ENCODE peak calls at places on chromosome 9, in five cellular contexts. H, N, B, M and R are unnamed samples.

GRCh38 chr9:80028501-80028900 is 456.7 kb downstream of the TLE4 start:
- DNase-seq in H (no peak), N (no peak), B (no peak), M (no peak), R (no peak)

GRCh38 chr9:16434522-16434921 is 435.9 kb downstream of the BNC2 start:
- DNase-seq in H (no peak), N (no peak), B (no peak), M (no peak), R (no peak)

GRCh38 chr9:96762562-96762961 is 15.3 kb downstream of the ZNF510 start:
- DNase-seq in H (no peak), N (no peak), B (no peak), M (no peak), R (no peak)

GRCh38 chr9:77020438-77021264 is 1.2 kb downstream of the FOXB2 start:
- DNase-seq in H (no peak), N (no peak), B (no peak), M (no peak), R (peak)

GRCh38 chr9:2274762-2275161 is 259.6 kb downstream of the SMARCA2 start:
- DNase-seq in H (no peak), N (no peak), B (no peak), M (no peak), R (no peak)

GRCh38 chr9:137494550-137495351 is 35.6 kb upstream of the NSMF start:
- DNase-seq in H (no peak), N (no peak), B (no peak), M (no peak), R (no peak)

GRCh38 chr9:134983094-134983493 is 65.4 kb upstream of the FCN1 start:
- DNase-seq in H (no peak), N (no peak), B (peak), M (no peak), R (peak)

GRCh38 chr9:81108821-81109220 is 580.5 kb downstream of the TLE1 start:
- DNase-seq in H (no peak), N (no peak), B (no peak), M (no peak), R (no peak)

GRCh38 chr9:99109522-99109921 is 4.6 kb downstream of the TGFBR1 start:
- DNase-seq in H (no peak), N (peak), B (peak), M (no peak), R (no peak)

GRCh38 chr9:121863931-121864330 is 212.5 kb downstream of the DAB2IP start:
- DNase-seq in H (no peak), N (no peak), B (no peak), M (no peak), R (no peak)

GRCh38 chr9:114016629-114017423 is 61.3 kb downstream of the AMBP start:
- DNase-seq in H (no peak), N (no peak), B (no peak), M (no peak), R (peak)

GRCh38 chr9:97396256-97396655 is 15.6 kb upstream of the TDRD7 start:
- DNase-seq in H (no peak), N (no peak), B (no peak), M (no peak), R (peak)

GRCh38 chr9:8365029-8365428 is 565.5 kb upstream of the DMAC1 start:
- DNase-seq in H (no peak), N (no peak), B (no peak), M (no peak), R (no peak)

GRCh38 chr9:131660466-131661405 is 79.1 kb downstream of the RAPGEF1 start:
- DNase-seq in H (no peak), N (no peak), B (no peak), M (no peak), R (peak)

GRCh38 chr9:34139477-34140146 is 13.1 kb upstream of the DCAF12 start:
- DNase-seq in H (no peak), N (peak), B (peak), M (peak), R (peak)

GRCh38 chr9:77953590-77953989 is 78.0 kb downstream of the GNAQ start:
- DNase-seq in H (no peak), N (no peak), B (no peak), M (no peak), R (no peak)

GRCh38 chr9:135662758-135663450 is at the start of gene LCN9:
- DNase-seq in H (no peak), N (no peak), B (no peak), M (peak), R (no peak)

GRCh38 chr9:124537926-124538325 is 30.7 kb upstream of the NR5A1 start:
- DNase-seq in H (no peak), N (no peak), B (no peak), M (no peak), R (no peak)

GRCh38 chr9:38284768-38285080 is 107.8 kb upstream of the ALDH1B1 start:
- DNase-seq in H (no peak), N (no peak), B (no peak), M (no peak), R (peak)

GRCh38 chr9:105694320-105694847 is at the start of gene TMEM38B:
- DNase-seq in H (peak), N (peak), B (peak), M (peak), R (peak)

GRCh38 chr9:1184146-1184545 is 134.0 kb downstream of the DMRT2 start:
- DNase-seq in H (no peak), N (no peak), B (no peak), M (no peak), R (no peak)

GRCh38 chr9:33101104-33101951 is 24.9 kb upstream of the SMU1 start:
- DNase-seq in H (no peak), N (no peak), B (no peak), M (no peak), R (no peak)

GRCh38 chr9:124032247-124032646 is 20.7 kb downstream of the LHX2 start:
- DNase-seq in H (no peak), N (no peak), B (no peak), M (no peak), R (peak)

GRCh38 chr9:87888501-87888900 is 5.8 kb downstream of the SPATA31E1 start:
- DNase-seq in H (no peak), N (no peak), B (no peak), M (peak), R (no peak)

GRCh38 chr9:114505187-114506081 is at the start of gene WHRN:
- DNase-seq in H (peak), N (peak), B (peak), M (peak), R (peak)

GRCh38 chr9:101449071-101449721 is 13.6 kb upstream of the ALDOB start:
- DNase-seq in H (peak), N (peak), B (peak), M (peak), R (peak)

GRCh38 chr9:100505564-100506159 is 32.7 kb downstream of the TMEFF1 start:
- DNase-seq in H (no peak), N (peak), B (peak), M (no peak), R (peak)

GRCh38 chr9:126591922-126592321 is 21.8 kb upstream of the LMX1B start:
- DNase-seq in H (no peak), N (no peak), B (no peak), M (no peak), R (no peak)

DNA sequence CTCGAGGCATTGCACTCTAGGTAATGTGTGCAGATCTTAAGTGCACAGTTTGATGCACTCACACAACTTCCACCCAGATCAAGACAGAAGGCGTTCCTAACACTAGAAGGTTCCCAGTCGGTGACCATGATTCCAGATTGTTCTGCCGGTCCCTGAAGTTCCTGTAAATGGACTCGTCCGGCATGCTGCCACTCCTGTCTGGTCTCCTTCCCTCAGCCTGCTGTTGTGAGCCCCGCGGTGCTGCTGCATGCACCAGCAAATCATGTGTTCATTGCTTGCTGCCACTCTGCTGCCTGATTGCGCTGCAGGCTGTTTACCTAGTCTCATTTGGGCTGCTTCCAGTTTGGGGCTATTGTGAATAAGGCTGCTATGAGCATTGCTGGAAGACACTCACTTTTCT is 11.5 kb downstream of the STKLD1 start:
- DNase-seq in H (no peak), N (no peak), B (no peak), M (no peak), R (no peak)
- H3K27ac ChIP-seq in H (no peak), N (no peak), B (no peak), M (no peak), R (no peak)

GRCh38 chr9:21491742-21492141 is 9.6 kb upstream of the IFNE start:
- DNase-seq in H (no peak), N (no peak), B (no peak), M (no peak), R (no peak)
- TF ChIP-seq CTCF in H (no peak), N (no peak), B (no peak), M (no peak), R (no peak)

GRCh38 chr9:21331676-21332402 is 3.4 kb downstream of the KLHL9 start:
- DNase-seq in H (no peak), N (no peak), B (no peak), M (no peak), R (no peak)
- H3K4me3 ChIP-seq in H (no peak), N (no peak), B (no peak), M (no peak), R (peak)

GRCh38 chr9:128886211-128886826 is 4.4 kb downstream of the LRRC8A start:
- DNase-seq in H (no peak), N (no peak), B (no peak), M (no peak), R (no peak)

GRCh38 chr9:128887914-128888350 is 6.0 kb downstream of the LRRC8A start:
- DNase-seq in H (no peak), N (no peak), B (no peak), M (peak), R (peak)

GRCh38 chr9:128885376-128885775 is 3.4 kb downstream of the LRRC8A start:
- DNase-seq in H (no peak), N (no peak), B (no peak), M (no peak), R (no peak)

GRCh38 chr9:128885798-128886197 is 3.9 kb downstream of the LRRC8A start:
- DNase-seq in H (no peak), N (no peak), B (no peak), M (no peak), R (no peak)

GRCh38 chr9:128887049-128887448 is 5.1 kb downstream of the LRRC8A start:
- DNase-seq in H (no peak), N (no peak), B (no peak), M (no peak), R (no peak)
- H3K27ac ChIP-seq in H (no peak), N (peak), B (no peak), M (no peak), R (no peak)

DNA sequence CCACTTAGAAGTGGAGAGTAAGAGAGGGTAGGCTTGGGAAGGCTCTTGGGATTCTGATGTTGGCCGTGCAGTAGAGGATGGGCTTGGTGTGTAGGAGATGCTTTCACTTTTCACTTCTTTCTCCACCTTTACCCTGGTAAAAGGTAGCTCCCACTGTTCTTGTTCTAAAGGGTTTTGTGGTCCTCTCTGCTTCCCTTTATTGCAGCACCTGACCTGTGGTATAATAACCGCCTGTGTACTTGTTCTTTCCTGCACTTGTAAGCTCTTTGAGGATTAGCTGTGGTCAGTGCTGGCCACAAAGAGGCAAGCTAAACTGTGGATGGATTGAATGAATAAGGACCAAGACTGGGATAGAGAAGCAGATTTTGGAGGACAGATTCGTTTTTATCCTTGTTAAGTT is 25.2 kb downstream of the KDM4C start:
- DNase-seq in H (no peak), N (no peak), B (peak), M (no peak), R (no peak)
- TF ChIP-seq CTCF in H (no peak), N (no peak), B (no peak), M (no peak), R (no peak)

GRCh38 chr9:5652810-5653209 is 23.9 kb downstream of the RIC1 start:
- DNase-seq in H (no peak), N (no peak), B (no peak), M (no peak), R (no peak)

GRCh38 chr9:5650356-5651105 is 21.6 kb downstream of the RIC1 start:
- DNase-seq in H (no peak), N (no peak), B (no peak), M (no peak), R (no peak)

DNA sequence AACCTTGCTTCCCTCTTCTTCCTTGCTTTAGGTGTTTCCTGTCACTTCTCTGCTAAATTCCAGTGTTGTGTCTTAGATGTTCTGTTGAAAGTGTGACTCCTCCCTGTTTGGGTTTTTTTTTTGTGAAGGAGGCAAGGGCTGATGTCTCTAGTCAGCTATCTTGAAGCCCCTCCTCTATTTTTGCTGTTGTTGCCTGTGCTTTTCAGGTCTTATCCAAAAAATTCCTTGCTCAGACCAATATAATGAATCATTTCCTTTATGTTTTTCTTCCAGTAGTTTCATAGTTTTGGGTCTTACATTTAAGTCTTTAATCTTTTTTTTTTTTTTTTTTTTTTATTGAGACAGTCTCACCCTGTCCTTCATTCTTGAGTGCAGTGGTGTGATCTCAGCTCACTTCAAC is 22.3 kb downstream of the RIC1 start:
- DNase-seq in H (no peak), N (no peak), B (no peak), M (no peak), R (no peak)
- H3K4me3 ChIP-seq in H (no peak), N (no peak), B (no peak), M (no peak), R (no peak)

GRCh38 chr9:14346826-14347407 is 33.0 kb upstream of the NFIB start:
- DNase-seq in H (no peak), N (peak), B (no peak), M (peak), R (peak)
- H3K27ac ChIP-seq in H (peak), N (peak), B (no peak), M (peak), R (no peak)

DNA sequence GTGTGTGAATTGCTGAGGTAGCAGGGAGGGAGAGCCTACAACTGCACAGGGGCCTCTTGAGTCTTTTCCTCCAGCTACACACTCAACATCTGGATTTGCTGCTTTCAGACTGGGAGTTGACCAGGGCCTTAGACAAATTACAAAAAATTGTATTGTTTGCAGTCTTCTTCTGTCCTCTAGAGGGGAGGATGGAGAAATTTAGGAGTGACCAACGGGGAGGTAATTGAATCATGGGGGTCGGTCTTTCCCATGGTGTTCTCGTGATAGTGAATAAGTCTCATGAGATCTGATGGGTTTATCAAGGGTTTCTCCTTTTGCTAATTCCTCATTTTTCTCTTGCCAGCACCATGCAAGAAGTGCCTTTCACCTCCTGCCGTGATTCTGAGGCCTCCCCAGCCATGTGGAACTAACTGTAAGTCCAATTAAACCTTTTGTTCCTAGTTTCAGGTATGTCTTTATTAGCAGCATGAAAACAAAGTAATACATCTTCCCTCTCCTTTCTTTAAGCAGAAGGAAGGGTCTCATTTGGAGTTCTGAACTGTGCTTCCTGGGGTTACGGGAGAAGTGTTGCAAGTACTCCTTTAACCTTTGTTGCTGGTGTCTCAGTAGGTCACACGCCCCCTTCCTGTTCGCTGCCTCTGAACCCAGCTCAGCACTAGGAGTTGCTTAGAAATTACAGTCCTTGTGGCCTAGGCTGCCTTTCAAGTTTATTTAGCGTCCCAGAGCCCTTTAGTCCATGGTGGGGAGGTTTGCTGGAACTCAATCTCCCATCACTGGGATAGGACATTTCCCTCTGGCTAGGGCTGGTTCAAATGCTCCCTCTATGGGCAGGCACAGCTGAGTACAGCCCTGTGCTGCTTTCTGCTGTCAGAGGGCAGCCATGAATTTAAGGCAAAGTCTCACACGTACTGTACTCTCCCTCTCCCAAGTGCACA is 4.4 kb downstream of the IFNA8 start:
- DNase-seq in H (no peak), N (no peak), B (no peak), M (no peak), R (peak)
- TF ChIP-seq CTCF in H (no peak), N (no peak), B (no peak), M (no peak), R (peak)

GRCh38 chr9:86405926-86406325 is 51.7 kb upstream of the TUT7 start:
- DNase-seq in H (peak), N (no peak), B (no peak), M (no peak), R (peak)
- H3K4me3 ChIP-seq in H (no peak), N (no peak), B (no peak), M (no peak), R (no peak)

GRCh38 chr9:129972816-129973215 is 70.2 kb downstream of the FNBP1 start:
- DNase-seq in H (no peak), N (no peak), B (no peak), M (no peak), R (no peak)
- H3K27ac ChIP-seq in H (no peak), N (no peak), B (no peak), M (no peak), R (no peak)